ENCODE peak calls at places on chromosomes 4 and X, in six cellular contexts. J is retinal pigment epithelial cell, Y is sigmoid colon, C is GM12864, H is lower leg skin, G is HFF-Myc. Z is an unnamed sample.

GRCh38 chr4:40662962-40663604 is 33.4 kb upstream of the RBM47 start:
- DNase-seq in J (peak), Y (no peak), C (peak), H (no peak), G (no peak), Z (peak)

GRCh38 chrX:110170029-110170428 is 147.9 kb downstream of the AMMECR1 start:
- DNase-seq in J (no peak), Y (no peak), C (no peak), H (no peak), G (no peak), Z (no peak)

GRCh38 chrX:101407167-101407747 is 468 bp downstream of the GLA start:
- DNase-seq in J (no peak), Y (no peak), C (no peak), H (no peak), G (no peak), Z (no peak)

GRCh38 chrX:71998836-71999509 is 88.3 kb downstream of the NHSL2 start:
- DNase-seq in J (no peak), Y (no peak), C (no peak), H (peak), G (no peak), Z (peak)

GRCh38 chrX:74249963-74250362 is 54.0 kb upstream of the ZCCHC13 start:
- DNase-seq in J (no peak), Y (no peak), C (no peak), H (no peak), G (no peak), Z (no peak)

GRCh38 chrX:50838820-50839600 is 25.0 kb upstream of the SHROOM4 start:
- DNase-seq in J (peak), Y (no peak), C (no peak), H (no peak), G (no peak), Z (no peak)

GRCh38 chr4:87502580-87503238 is 26.5 kb downstream of the SPARCL1 start:
- DNase-seq in J (peak), Y (no peak), C (no peak), H (no peak), G (no peak), Z (no peak)

GRCh38 chr4:100539706-100540105 is 21.9 kb upstream of the EMCN start:
- DNase-seq in J (no peak), Y (no peak), C (no peak), H (no peak), G (no peak), Z (peak)

GRCh38 chr4:118939169-118939779 is 50.6 kb downstream of the SYNPO2 start:
- DNase-seq in J (no peak), Y (peak), C (no peak), H (no peak), G (no peak), Z (no peak)
- H3K4me3 ChIP-seq in J (no peak), Y (peak), C (no peak), H (no peak), G (no peak), Z (no peak)

GRCh38 chr4:71526626-71527406 is 188.0 kb downstream of the SLC4A4 start:
- DNase-seq in J (no peak), Y (no peak), C (no peak), H (no peak), G (no peak), Z (peak)
- TF ChIP-seq CTCF in J (peak), Y (no peak), C (peak), H (no peak), G (peak), Z (peak)

DNA sequence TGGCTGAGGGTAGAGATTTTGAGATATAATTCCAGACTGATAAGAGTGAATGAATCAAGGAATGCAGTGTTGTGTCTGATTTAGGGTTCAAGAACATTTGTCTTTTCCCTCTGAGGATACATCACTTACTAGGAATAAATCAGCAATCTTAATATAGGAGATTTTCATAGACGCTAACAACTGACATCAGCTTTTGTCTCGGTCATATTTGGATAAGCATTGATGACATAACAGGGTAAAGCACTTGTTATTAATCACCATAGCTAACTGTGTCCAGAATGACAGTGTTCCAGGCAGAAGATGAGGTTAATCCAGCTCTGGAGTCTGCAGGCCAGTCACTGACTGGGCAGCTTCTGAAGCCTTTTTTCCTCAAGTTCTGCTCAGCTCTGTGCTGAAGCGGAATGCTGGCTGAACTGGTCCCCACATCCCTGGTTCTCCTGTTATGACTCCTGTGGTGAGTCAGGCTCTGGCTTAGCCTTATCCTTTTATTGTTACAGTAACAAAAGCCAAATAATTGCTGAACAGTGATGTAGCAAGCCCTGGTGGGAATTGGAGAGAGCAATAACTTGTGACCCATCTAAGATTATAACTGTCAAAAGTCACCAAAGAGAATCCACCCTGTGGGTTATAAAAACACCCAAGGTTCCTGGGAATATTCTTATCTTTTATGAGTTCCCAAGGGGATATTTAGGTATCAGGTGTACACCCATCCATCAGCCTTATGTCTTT is 41.8 kb downstream of the FNIP2 start:
- DNase-seq in J (peak), Y (peak), C (no peak), H (peak), G (peak), Z (no peak)
- H3K4me3 ChIP-seq in J (peak), Y (no peak), C (no peak), H (no peak), G (no peak), Z (no peak)

GRCh38 chrX:137263374-137263773 is 229.6 kb upstream of the GPR101 start:
- DNase-seq in J (no peak), Y (no peak), C (no peak), H (no peak), G (no peak), Z (no peak)
- TF ChIP-seq CTCF in J (no peak), Y (no peak), C (no peak), H (no peak), G (no peak), Z (no peak)

GRCh38 chrX:47232197-47232802 is 509 bp upstream of the USP11 start:
- DNase-seq in J (no peak), Y (no peak), C (no peak), H (no peak), G (no peak), Z (peak)
- H3K4me3 ChIP-seq in J (peak), Y (peak), C (peak), H (no peak), G (peak), Z (peak)

DNA sequence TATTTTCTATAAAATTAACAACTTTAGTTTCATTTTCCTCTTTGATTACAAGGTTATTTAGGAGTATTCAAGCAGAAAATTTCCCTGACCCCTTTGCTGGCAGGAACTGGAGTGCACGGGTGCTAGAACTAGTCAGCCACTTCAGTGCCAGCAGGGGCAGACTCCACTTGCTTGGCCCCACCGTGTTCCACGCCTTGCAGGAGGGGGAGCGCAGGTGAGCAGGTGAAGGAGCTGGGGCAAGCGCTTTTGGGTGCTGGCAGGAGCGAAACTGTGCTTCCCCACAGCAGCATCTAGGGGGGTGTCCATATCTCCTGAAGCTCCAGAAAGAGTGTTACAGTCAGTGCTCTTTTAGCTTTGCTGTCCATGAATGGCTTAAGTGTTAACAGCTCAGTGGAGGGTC is 45.5 kb downstream of the MID2 start:
- DNase-seq in J (no peak), Y (no peak), C (no peak), H (no peak), G (no peak), Z (no peak)
- TF ChIP-seq CTCF in J (no peak), Y (no peak), C (no peak), H (no peak), G (no peak), Z (no peak)

GRCh38 chr4:48483006-48483776 is at the start of gene SLC10A4:
- DNase-seq in J (no peak), Y (no peak), C (no peak), H (no peak), G (no peak), Z (no peak)
- H3K4me3 ChIP-seq in J (peak), Y (peak), C (no peak), H (no peak), G (no peak), Z (no peak)

DNA sequence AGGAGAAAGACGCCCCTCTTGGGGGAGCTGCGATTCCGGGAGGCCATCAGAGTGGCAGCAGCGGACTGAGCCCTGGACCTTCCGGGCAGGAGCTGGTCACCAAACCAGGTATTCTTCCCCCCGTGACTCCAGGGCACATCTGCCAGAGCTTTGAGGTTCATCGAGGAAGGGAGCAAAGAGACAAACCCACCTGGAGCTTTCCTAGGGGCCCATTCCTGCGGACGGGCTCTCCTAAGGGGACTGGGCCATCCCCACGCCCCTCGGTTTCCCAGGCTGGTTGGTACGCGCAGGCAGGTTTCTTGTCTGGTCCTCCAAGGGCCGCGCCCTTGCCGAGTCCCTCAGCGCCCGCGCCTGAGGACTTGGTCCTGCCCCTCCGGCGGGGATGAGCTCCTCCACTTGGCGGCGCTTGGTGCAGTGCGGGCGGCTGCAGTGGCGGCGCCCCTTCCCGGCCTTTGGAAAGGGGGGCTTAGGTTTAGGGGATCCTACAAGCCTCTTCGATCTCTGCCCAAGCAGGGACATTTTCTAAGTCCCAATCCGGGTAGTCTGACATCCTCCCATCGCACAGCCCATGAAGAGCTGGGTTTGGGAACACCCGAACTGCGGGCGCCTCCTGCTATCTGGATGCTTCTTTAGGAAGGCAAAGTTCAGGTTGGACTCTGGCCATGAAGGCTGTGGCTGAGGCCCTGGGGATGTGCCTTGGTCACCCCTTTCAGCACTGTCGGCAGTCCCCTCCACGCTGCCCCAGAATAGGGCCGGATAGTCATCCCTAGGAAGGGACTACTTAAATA is 543 bp downstream of the STBD1 start:
- DNase-seq in J (no peak), Y (peak), C (no peak), H (peak), G (no peak), Z (no peak)
- TF ChIP-seq CTCF in J (peak), Y (peak), C (no peak), H (no peak), G (peak), Z (no peak)